ENCODE peak calls at places on chromosome 21, in four cellular contexts. One of them, this sample, is unnamed.

GRCh38 chr21:34705032-34705431 is 36.2 kb downstream of the CLIC6 start:
- DNase-seq in mesendoderm: no peak
- DNase-seq in mesothelial cell of epicardium: no peak
- DNase-seq in activated gamma-delta T cell: no peak
- DNase-seq in this sample: no peak

GRCh38 chr21:28627261-28627660 is 365.4 kb downstream of the LTN1 start:
- DNase-seq in mesendoderm: no peak
- DNase-seq in mesothelial cell of epicardium: no peak
- DNase-seq in activated gamma-delta T cell: no peak
- DNase-seq in this sample: no peak

GRCh38 chr21:36008505-36008904 is 51.8 kb downstream of the SETD4 start:
- DNase-seq in mesendoderm: no peak
- DNase-seq in mesothelial cell of epicardium: no peak
- DNase-seq in activated gamma-delta T cell: no peak
- DNase-seq in this sample: no peak

GRCh38 chr21:26443867-26444266 is 129.2 kb downstream of the CYYR1 start:
- DNase-seq in mesendoderm: no peak
- DNase-seq in mesothelial cell of epicardium: no peak
- DNase-seq in activated gamma-delta T cell: no peak
- DNase-seq in this sample: no peak

GRCh38 chr21:45013271-45013841 is 61.0 kb upstream of the ADARB1 start:
- DNase-seq in mesendoderm: peak
- DNase-seq in mesothelial cell of epicardium: no peak
- DNase-seq in activated gamma-delta T cell: no peak
- DNase-seq in this sample: no peak

GRCh38 chr21:14403681-14404318 is 20.9 kb upstream of the HSPA13 start:
- DNase-seq in mesendoderm: no peak
- DNase-seq in mesothelial cell of epicardium: no peak
- DNase-seq in activated gamma-delta T cell: no peak
- DNase-seq in this sample: peak

GRCh38 chr21:42437786-42438185 is 34.1 kb downstream of the UBASH3A start:
- DNase-seq in mesendoderm: peak
- DNase-seq in mesothelial cell of epicardium: no peak
- DNase-seq in activated gamma-delta T cell: no peak
- DNase-seq in this sample: no peak

GRCh38 chr21:44574457-44575306 is 1.2 kb downstream of the KRTAP10-4 start:
- DNase-seq in mesendoderm: peak
- DNase-seq in mesothelial cell of epicardium: no peak
- DNase-seq in activated gamma-delta T cell: no peak
- DNase-seq in this sample: no peak

GRCh38 chr21:35428927-35429326 is 379.8 kb upstream of the RUNX1 start:
- DNase-seq in mesendoderm: no peak
- DNase-seq in mesothelial cell of epicardium: no peak
- DNase-seq in activated gamma-delta T cell: no peak
- DNase-seq in this sample: no peak

GRCh38 chr21:40284481-40284880 is 417.2 kb downstream of the PCP4 start:
- DNase-seq in mesendoderm: no peak
- DNase-seq in mesothelial cell of epicardium: no peak
- DNase-seq in activated gamma-delta T cell: no peak
- DNase-seq in this sample: no peak

GRCh38 chr21:38250991-38251418 is 5.8 kb upstream of the KCNJ15 start:
- DNase-seq in mesendoderm: no peak
- DNase-seq in mesothelial cell of epicardium: no peak
- DNase-seq in activated gamma-delta T cell: no peak
- DNase-seq in this sample: no peak

GRCh38 chr21:45698493-45698947 is 55.0 kb downstream of the PCBP3 start:
- DNase-seq in mesendoderm: no peak
- DNase-seq in mesothelial cell of epicardium: no peak
- DNase-seq in activated gamma-delta T cell: no peak
- DNase-seq in this sample: no peak

GRCh38 chr21:40254540-40255455 is 387.6 kb downstream of the PCP4 start:
- DNase-seq in mesendoderm: no peak
- DNase-seq in mesothelial cell of epicardium: no peak
- DNase-seq in activated gamma-delta T cell: no peak
- DNase-seq in this sample: no peak

GRCh38 chr21:34074283-34075098 is 1.1 kb downstream of the MRPS6 start:
- DNase-seq in mesendoderm: peak
- DNase-seq in mesothelial cell of epicardium: no peak
- DNase-seq in activated gamma-delta T cell: no peak
- DNase-seq in this sample: no peak

GRCh38 chr21:45516071-45516670 is 26.1 kb downstream of the SLC19A1 start:
- DNase-seq in mesendoderm: no peak
- DNase-seq in mesothelial cell of epicardium: no peak
- DNase-seq in activated gamma-delta T cell: no peak
- DNase-seq in this sample: no peak

GRCh38 chr21:42161401-42161956 is 57.5 kb upstream of the ABCG1 start:
- DNase-seq in mesendoderm: no peak
- DNase-seq in mesothelial cell of epicardium: no peak
- DNase-seq in activated gamma-delta T cell: no peak
- DNase-seq in this sample: no peak

GRCh38 chr21:37711294-37711844 is 204.9 kb downstream of the KCNJ6 start:
- DNase-seq in mesendoderm: no peak
- DNase-seq in mesothelial cell of epicardium: no peak
- DNase-seq in activated gamma-delta T cell: no peak
- DNase-seq in this sample: no peak

GRCh38 chr21:18917602-18918001 is 514.0 kb upstream of the TMPRSS15 start:
- DNase-seq in mesendoderm: no peak
- DNase-seq in mesothelial cell of epicardium: no peak
- DNase-seq in activated gamma-delta T cell: no peak
- DNase-seq in this sample: no peak

GRCh38 chr21:42310411-42311001 is 4.7 kb downstream of the TFF3 start:
- DNase-seq in mesendoderm: no peak
- DNase-seq in mesothelial cell of epicardium: no peak
- DNase-seq in activated gamma-delta T cell: no peak
- DNase-seq in this sample: no peak

GRCh38 chr21:26888256-26888655 is 43.0 kb upstream of the ADAMTS1 start:
- DNase-seq in mesendoderm: no peak
- DNase-seq in mesothelial cell of epicardium: no peak
- DNase-seq in activated gamma-delta T cell: no peak
- DNase-seq in this sample: no peak

GRCh38 chr21:14523234-14523633 is 22.9 kb downstream of the SAMSN1 start:
- DNase-seq in mesendoderm: no peak
- DNase-seq in mesothelial cell of epicardium: no peak
- DNase-seq in activated gamma-delta T cell: no peak
- DNase-seq in this sample: no peak

GRCh38 chr21:45254557-45254930 is 33.2 kb downstream of the POFUT2 start:
- DNase-seq in mesendoderm: no peak
- DNase-seq in mesothelial cell of epicardium: no peak
- DNase-seq in activated gamma-delta T cell: no peak
- DNase-seq in this sample: no peak

GRCh38 chr21:45601551-45601950 is 42.0 kb upstream of the PCBP3 start:
- DNase-seq in mesendoderm: no peak
- DNase-seq in mesothelial cell of epicardium: no peak
- DNase-seq in activated gamma-delta T cell: no peak
- DNase-seq in this sample: no peak

GRCh38 chr21:35398366-35398982 is 349.4 kb upstream of the RUNX1 start:
- DNase-seq in mesendoderm: no peak
- DNase-seq in mesothelial cell of epicardium: no peak
- DNase-seq in activated gamma-delta T cell: no peak
- DNase-seq in this sample: no peak

GRCh38 chr21:45388011-45388521 is 16.9 kb upstream of the COL18A1 start:
- DNase-seq in mesendoderm: no peak
- DNase-seq in mesothelial cell of epicardium: peak
- DNase-seq in activated gamma-delta T cell: no peak
- DNase-seq in this sample: peak

GRCh38 chr21:46189213-46189958 is 5.1 kb upstream of the SPATC1L start:
- DNase-seq in mesendoderm: no peak
- DNase-seq in mesothelial cell of epicardium: no peak
- DNase-seq in activated gamma-delta T cell: no peak
- DNase-seq in this sample: no peak

GRCh38 chr21:34775793-34776192 is 107.0 kb downstream of the CLIC6 start:
- DNase-seq in mesendoderm: peak
- DNase-seq in mesothelial cell of epicardium: no peak
- DNase-seq in activated gamma-delta T cell: no peak
- DNase-seq in this sample: no peak

GRCh38 chr21:16709866-16710550 is 802.8 kb upstream of the CXADR start:
- DNase-seq in mesendoderm: peak
- DNase-seq in mesothelial cell of epicardium: no peak
- DNase-seq in activated gamma-delta T cell: no peak
- DNase-seq in this sample: no peak

GRCh38 chr21:39317134-39318090 is 4.0 kb upstream of the BRWD1 start:
- DNase-seq in mesendoderm: no peak
- DNase-seq in mesothelial cell of epicardium: no peak
- DNase-seq in activated gamma-delta T cell: no peak
- DNase-seq in this sample: peak

GRCh38 chr21:28687571-28687970 is 305.1 kb downstream of the LTN1 start:
- DNase-seq in mesendoderm: no peak
- DNase-seq in mesothelial cell of epicardium: no peak
- DNase-seq in activated gamma-delta T cell: no peak
- DNase-seq in this sample: no peak

GRCh38 chr21:43639470-43640178 is 19.7 kb downstream of the HSF2BP start:
- DNase-seq in mesendoderm: no peak
- DNase-seq in mesothelial cell of epicardium: no peak
- DNase-seq in activated gamma-delta T cell: no peak
- DNase-seq in this sample: no peak